ENCODE peak calls at places on chromosome 21, in four cellular contexts. O is pancreas, I is HepG2, C is RWPE2. T is an unnamed sample.

GRCh38 chr21:42858185-42858847 is 21.0 kb downstream of the WDR4 start:
- DNase-seq in O (no peak), I (no peak), C (no peak), T (no peak)

GRCh38 chr21:33840771-33841170 is 74.8 kb downstream of the ATP5PO start:
- DNase-seq in O (no peak), I (no peak), C (no peak), T (no peak)

GRCh38 chr21:36330904-36331303 is 10.9 kb downstream of the MORC3 start:
- DNase-seq in O (no peak), I (peak; percentile 51), C (no peak), T (peak; percentile 59)

GRCh38 chr21:32469628-32470027 is 57.1 kb downstream of the EVA1C start:
- DNase-seq in O (no peak), I (no peak), C (no peak), T (no peak)

GRCh38 chr21:18000961-18001522 is 181.9 kb upstream of the C21orf91 start:
- DNase-seq in O (no peak), I (peak; percentile 0), C (no peak), T (no peak)

GRCh38 chr21:35006248-35006647 is 42.9 kb downstream of the RUNX1 start:
- DNase-seq in O (no peak), I (no peak), C (no peak), T (no peak)

GRCh38 chr21:34132905-34133304 is 59.5 kb downstream of the MRPS6 start:
- DNase-seq in O (no peak), I (no peak), C (no peak), T (no peak)

GRCh38 chr21:16239659-16240265 is 510.0 kb downstream of the USP25 start:
- DNase-seq in O (no peak), I (no peak), C (no peak), T (no peak)

GRCh38 chr21:34882719-34883131 is 166.4 kb downstream of the RUNX1 start:
- DNase-seq in O (no peak), I (no peak), C (no peak), T (no peak)

GRCh38 chr21:36584980-36585940 is 105.3 kb upstream of the CLDN14 start:
- DNase-seq in O (no peak), I (no peak), C (no peak), T (peak; percentile 56)

GRCh38 chr21:33230518-33231324 is 983 bp downstream of the IFNAR2 start:
- DNase-seq in O (peak; percentile 52), I (peak; percentile 37), C (peak; percentile 61), T (peak; percentile 48)

GRCh38 chr21:37582613-37583012 is 216.0 kb downstream of the DYRK1A start:
- DNase-seq in O (no peak), I (peak; percentile 57), C (no peak), T (peak; percentile 60)

GRCh38 chr21:46667735-46668380 is 32.4 kb downstream of the PRMT2 start:
- DNase-seq in O (no peak), I (peak; percentile 14), C (no peak), T (peak; percentile 58)

GRCh38 chr21:16082038-16082816 is 352.4 kb downstream of the USP25 start:
- DNase-seq in O (no peak), I (no peak), C (no peak), T (peak; percentile 33)

GRCh38 chr21:39208624-39209333 is 25.5 kb upstream of the PSMG1 start:
- DNase-seq in O (no peak), I (no peak), C (no peak), T (peak; percentile 15)

GRCh38 chr21:39209334-39209688 is 26.1 kb upstream of the PSMG1 start:
- DNase-seq in O (no peak), I (no peak), C (no peak), T (no peak)

DNA sequence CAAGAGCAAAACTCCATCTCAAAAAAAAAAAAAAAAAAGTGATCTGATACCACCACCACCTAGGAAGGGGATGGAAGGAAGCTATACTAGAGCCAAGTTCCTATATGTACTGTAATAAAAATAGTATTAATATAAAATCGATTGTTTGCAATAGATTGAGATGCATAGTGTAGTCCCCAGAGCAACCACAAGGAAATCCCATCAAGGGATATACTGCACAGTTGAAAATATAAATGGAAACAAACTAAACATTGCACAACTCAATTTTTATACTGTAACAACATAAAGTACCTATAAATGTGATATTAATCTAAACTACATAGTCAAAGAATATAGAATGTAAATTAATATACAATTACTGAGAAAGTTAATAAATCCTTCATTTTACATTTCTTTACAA is 20.9 kb upstream of the PSMG1 start:
- DNase-seq in O (no peak), I (no peak), C (no peak), T (no peak)
- TF ChIP-seq CTCF in O (no peak), I (no peak), C (no peak), T (peak; percentile 22)

DNA sequence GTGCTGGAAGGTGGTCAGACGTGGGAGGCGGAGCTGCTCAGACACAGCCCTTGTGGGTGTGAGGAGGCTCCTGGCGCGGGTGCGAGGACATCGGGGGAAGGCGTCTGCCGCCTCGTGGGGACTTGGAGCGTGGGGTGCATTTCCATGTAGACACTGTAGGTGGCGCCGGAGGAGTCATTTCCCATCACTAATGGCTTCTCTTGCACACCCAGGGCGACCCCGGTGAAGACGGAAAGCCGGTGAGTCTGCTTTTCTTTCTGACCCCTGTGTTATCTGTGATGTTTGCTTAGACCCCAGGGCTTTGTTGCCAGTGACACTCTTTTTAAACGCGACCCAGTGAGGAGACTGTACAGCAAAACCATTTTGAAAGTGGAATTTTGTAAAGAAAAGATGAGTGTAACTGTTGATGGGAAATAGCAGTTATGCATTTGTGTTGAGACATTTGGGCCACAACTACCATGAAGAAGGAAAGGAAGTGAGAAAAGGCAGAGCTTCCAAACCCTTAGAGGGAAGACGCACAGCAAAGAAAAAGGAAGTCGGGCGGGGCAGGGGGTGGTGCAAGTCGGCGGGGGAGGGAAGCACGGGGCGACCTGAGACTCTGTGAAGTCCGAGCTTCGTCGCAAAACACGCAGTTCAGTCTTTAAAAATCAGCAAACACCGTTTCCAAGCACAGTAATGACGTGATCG is 64.0 kb downstream of the SLC19A1 start:
- DNase-seq in O (peak; percentile 58), I (peak; percentile 48), C (no peak), T (peak; percentile 82)
- TF ChIP-seq CTCF in O (peak; percentile 58), I (peak; percentile 82), C (peak; percentile 53), T (peak; percentile 92)

DNA sequence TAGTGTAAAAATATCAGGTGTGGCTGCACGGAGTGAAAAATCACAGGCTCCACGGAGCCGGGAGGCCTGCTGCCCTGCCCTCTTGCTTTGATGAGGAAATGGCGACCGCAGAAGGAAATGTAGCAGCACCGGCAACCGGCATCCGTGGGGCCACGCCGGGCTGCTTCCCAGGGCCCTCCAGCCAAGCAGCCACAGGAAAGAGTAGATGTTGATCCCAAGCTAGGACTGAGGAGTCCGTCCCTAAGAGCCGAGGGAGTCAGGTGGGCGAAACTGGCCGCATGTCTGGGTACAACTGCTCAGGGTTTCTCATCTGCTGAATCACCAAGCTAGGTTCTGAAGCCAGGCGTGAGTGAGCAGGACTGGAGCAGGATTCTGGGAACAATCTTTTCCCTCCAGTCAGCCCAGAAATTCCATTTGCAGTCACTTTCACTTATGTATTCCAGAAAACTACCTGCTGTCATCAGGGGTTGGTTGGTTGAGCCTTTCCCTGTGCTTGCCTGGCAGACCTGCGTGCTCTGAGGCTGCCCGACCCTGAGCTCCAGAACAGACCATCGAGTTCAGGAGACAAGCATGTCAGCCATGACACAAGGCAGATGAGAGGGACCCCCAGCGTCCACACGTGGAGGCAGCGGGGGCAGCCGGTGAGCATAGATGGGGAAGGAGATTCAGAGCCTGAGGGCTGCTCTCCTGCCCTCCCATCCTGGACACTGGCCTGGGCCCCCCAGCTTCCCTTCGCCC is 5.8 kb upstream of the ITGB2 start:
- DNase-seq in O (no peak), I (no peak), C (no peak), T (no peak)
- TF ChIP-seq CTCF in O (no peak), I (no peak), C (no peak), T (no peak)

GRCh38 chr21:41043008-41043407 is 125.0 kb upstream of the BACE2 start:
- DNase-seq in O (no peak), I (no peak), C (no peak), T (no peak)
- TF ChIP-seq CTCF in O (no peak), I (no peak), C (no peak), T (no peak)

GRCh38 chr21:27476696-27477095 is 509.8 kb upstream of the ADAMTS5 start:
- DNase-seq in O (no peak), I (no peak), C (no peak), T (no peak)
- TF ChIP-seq CTCF in O (no peak), I (no peak), C (peak; percentile 39), T (no peak)

GRCh38 chr21:41361786-41362604 is at the start of gene MX2:
- DNase-seq in O (peak; percentile 38), I (peak; percentile 35), C (no peak), T (no peak)

GRCh38 chr21:41359289-41359688 is 2.5 kb upstream of the MX2 start:
- DNase-seq in O (no peak), I (no peak), C (no peak), T (no peak)

GRCh38 chr21:41361053-41361785 is 608 bp upstream of the MX2 start:
- DNase-seq in O (no peak), I (peak; percentile 62), C (no peak), T (no peak)

GRCh38 chr21:41358193-41359166 is 3.3 kb upstream of the MX2 start:
- DNase-seq in O (no peak), I (no peak), C (no peak), T (no peak)

GRCh38 chr21:41360072-41360821 is 1.6 kb upstream of the MX2 start:
- DNase-seq in O (peak; percentile 63), I (peak; percentile 46), C (no peak), T (no peak)
- TF ChIP-seq CTCF in O (no peak), I (peak; percentile 90), C (no peak), T (no peak)

T was measured in A673.